ENCODE peak calls at places on chromosomes 1 and 21, in eight cellular contexts. U, D, F, M, J, H, T and L are unnamed samples.

GRCh38 chr21:38820471-38821239 is 14.9 kb downstream of the ETS2 start:
- DNase-seq in M (no peak), D (no peak), U (no peak), T (no peak), F (no peak), H (no peak), J (no peak), L (no peak)

GRCh38 chr1:24535021-24535424 is 20.9 kb upstream of the NCMAP start:
- DNase-seq in M (no peak), U (peak; percentile 47), J (peak; percentile 56), T (no peak), F (peak; percentile 67), H (no peak), D (no peak), L (no peak)

GRCh38 chr1:237911911-237912310 is 21.2 kb upstream of the ZP4 start:
- DNase-seq in F (no peak), H (peak; percentile 61), M (no peak), D (no peak), T (no peak), J (no peak), U (no peak), L (no peak)

GRCh38 chr1:31861346-31861745 is 45.5 kb upstream of the SPOCD1 start:
- DNase-seq in J (no peak), T (no peak), U (no peak), F (no peak), M (no peak), H (no peak), D (no peak), L (no peak)

GRCh38 chr1:161182214-161182613 is 4.9 kb upstream of the B4GALT3 start:
- DNase-seq in T (peak; percentile 78), U (no peak), M (no peak), F (peak; percentile 64), D (peak; percentile 44), J (peak; percentile 43), H (peak; percentile 75), L (no peak)

GRCh38 chr1:42422672-42423236 is 33.1 kb downstream of the ZMYND12 start:
- DNase-seq in H (no peak), F (no peak), D (no peak), J (no peak), T (no peak), M (no peak), U (no peak), L (no peak)

GRCh38 chr1:190453550-190453949 is 24.1 kb downstream of the BRINP3 start:
- DNase-seq in H (no peak), M (no peak), F (no peak), U (no peak), J (no peak), T (peak; percentile 1), D (no peak), L (no peak)

GRCh38 chr1:227749916-227750710 is 14.9 kb downstream of the SNAP47 start:
- DNase-seq in H (no peak), J (no peak), F (no peak), D (no peak), T (no peak), M (peak; percentile 57), U (no peak), L (no peak)

GRCh38 chr1:18041107-18041506 is 66.5 kb upstream of the IGSF21 start:
- DNase-seq in D (no peak), J (no peak), U (peak; percentile 1), M (no peak), F (no peak), H (no peak), T (no peak), L (no peak)

GRCh38 chr1:150484431-150484830 is 2.8 kb upstream of the TARS2 start:
- DNase-seq in H (peak; percentile 57), M (no peak), D (peak; percentile 58), J (no peak), T (peak; percentile 91), F (no peak), U (no peak), L (no peak)

GRCh38 chr1:115275216-115275615 is 62.8 kb downstream of the NGF start:
- DNase-seq in H (peak; percentile 26), D (no peak), F (no peak), T (no peak), U (no peak), M (no peak), J (no peak), L (no peak)